ENCODE peak calls at places on chromosomes 2 and 18, in nine cellular contexts. I, W, F, J, Q, E, Y, G and A are unnamed samples.

GRCh38 chr2:11187083-11187619 is 31.9 kb downstream of the SLC66A3 start:
- DNase-seq in Y (no peak), W (no peak), E (no peak), Q (no peak), I (peak; percentile 17), G (no peak), F (no peak), J (no peak), A (no peak)

GRCh38 chr18:75864816-75865215 is 437.3 kb upstream of the SMIM21 start:
- DNase-seq in Y (no peak), I (no peak), E (no peak), G (no peak), J (no peak), Q (no peak), F (no peak), W (no peak), A (no peak)

GRCh38 chr2:25473758-25474335 is 132.1 kb upstream of the DNMT3A start:
- DNase-seq in E (peak; percentile 17), F (no peak), W (no peak), G (no peak), Y (no peak), J (no peak), Q (no peak), I (no peak), A (no peak)

GRCh38 chr18:58615150-58616132 is 13.4 kb downstream of the ALPK2 start:
- DNase-seq in Q (peak; percentile 37), I (peak; percentile 46), G (no peak), J (peak; percentile 14), F (no peak), W (no peak), E (no peak), Y (peak; percentile 20), A (no peak)

GRCh38 chr18:28044036-28044435 is 132.9 kb downstream of the CDH2 start:
- DNase-seq in E (no peak), J (no peak), F (no peak), Q (no peak), I (no peak), Y (no peak), G (no peak), W (no peak), A (no peak)

GRCh38 chr2:206160124-206160806 is 570 bp downstream of the EEF1B2 start:
- DNase-seq in J (no peak), W (no peak), I (no peak), G (no peak), F (peak; percentile 68), E (no peak), Y (no peak), Q (no peak), A (no peak)

GRCh38 chr2:26757873-26758789 is 6.0 kb upstream of the SLC35F6 start:
- DNase-seq in Q (no peak), W (peak; percentile 60), E (peak; percentile 62), Y (peak; percentile 51), F (no peak), G (peak; percentile 70), I (peak; percentile 98), J (no peak), A (peak; percentile 54)

GRCh38 chr2:12502759-12503158 is 214.0 kb upstream of the TRIB2 start:
- DNase-seq in G (no peak), W (no peak), J (no peak), Q (no peak), E (no peak), Y (no peak), F (no peak), I (no peak), A (no peak)

DNA sequence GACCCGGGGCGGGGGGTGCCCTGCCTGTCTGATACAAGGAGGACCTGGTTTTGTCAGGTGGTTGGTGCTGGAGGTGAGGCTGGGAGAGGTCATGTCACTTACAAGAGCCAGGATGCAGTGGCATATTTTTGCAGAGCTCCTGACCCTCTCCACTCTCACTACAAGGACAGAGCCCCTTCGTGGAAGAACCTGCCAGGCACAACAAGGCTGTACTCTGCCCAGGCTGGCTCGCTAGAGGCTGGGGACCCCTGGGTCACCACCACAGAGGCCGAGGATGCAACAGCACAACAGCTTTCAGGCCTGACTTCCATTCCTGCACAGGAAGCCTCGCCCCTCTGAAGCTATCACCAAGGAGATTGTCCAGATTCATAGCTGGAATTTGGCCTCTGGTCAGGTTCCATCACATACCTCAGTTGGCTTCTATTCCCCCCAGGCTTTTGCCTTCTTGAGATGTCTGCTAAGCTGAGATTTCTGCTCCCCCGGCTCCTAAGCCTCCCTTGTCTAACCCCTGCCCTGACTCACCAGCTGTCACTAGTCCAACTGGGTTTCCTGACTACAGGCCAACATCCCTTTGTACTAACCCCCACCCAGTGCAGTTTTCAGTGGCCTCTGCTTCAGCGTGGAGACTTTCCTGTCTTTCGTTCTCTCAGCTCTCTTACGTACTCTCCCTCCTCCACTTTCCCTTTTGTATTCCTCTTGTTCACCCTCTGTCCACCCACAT is 132.5 kb upstream of the EPAS1 start:
- DNase-seq in E (peak; percentile 89), Y (peak; percentile 72), Q (no peak), G (peak; percentile 91), I (peak; percentile 76), F (no peak), J (no peak), W (peak; percentile 89), A (no peak)
- H3K27ac ChIP-seq in E (peak overlapping the region; percentile 59), Y (peak overlapping the region; percentile 1), Q (no peak overlapping the region), G (peak overlapping the region; percentile 89), I (peak overlapping the region; percentile 10), F (no peak overlapping the region), J (no peak overlapping the region), W (peak overlapping the region; percentile 66), A (no peak overlapping the region)

GRCh38 chr2:88852753-88853402 is 161.4 kb downstream of the RPIA start:
- DNase-seq in G (no peak), J (no peak), Q (no peak), I (no peak), F (no peak), W (no peak), Y (no peak), E (no peak), A (no peak)

GRCh38 chr2:88855620-88856408 is 164.3 kb downstream of the RPIA start:
- DNase-seq in Q (no peak), J (no peak), F (no peak), G (no peak), W (no peak), Y (no peak), E (no peak), I (no peak), A (no peak)

GRCh38 chr2:88853403-88853790 is 161.9 kb downstream of the RPIA start:
- DNase-seq in Q (no peak), F (no peak), G (no peak), E (no peak), I (no peak), J (no peak), W (no peak), Y (no peak), A (no peak)

GRCh38 chr2:88856409-88857135 is 165.1 kb downstream of the RPIA start:
- DNase-seq in E (no peak), W (no peak), G (no peak), Q (no peak), J (no peak), F (no peak), Y (no peak), I (no peak), A (no peak)

GRCh38 chr2:88854528-88854927 is 163.1 kb downstream of the RPIA start:
- DNase-seq in J (no peak), W (no peak), F (no peak), Y (no peak), E (no peak), Q (no peak), G (no peak), I (no peak), A (no peak)
- H3K4me3 ChIP-seq in J (no peak overlapping the region), W (no peak overlapping the region), F (no peak overlapping the region), Y (no peak overlapping the region), E (no peak overlapping the region), Q (no peak overlapping the region), G (no peak overlapping the region), I (no peak overlapping the region), A (no peak overlapping the region)

GRCh38 chr2:46922606-46923005 is 7.0 kb upstream of the MCFD2 start:
- DNase-seq in W (no peak), E (no peak), F (no peak), J (no peak), Y (no peak), G (no peak), I (no peak), Q (no peak), A (no peak)

GRCh38 chr2:46924608-46925007 is 9.0 kb upstream of the MCFD2 start:
- DNase-seq in G (no peak), F (no peak), I (no peak), J (no peak), Y (no peak), Q (no peak), W (no peak), E (no peak), A (no peak)

GRCh38 chr2:46924038-46924437 is 8.4 kb upstream of the MCFD2 start:
- DNase-seq in I (no peak), Q (no peak), W (no peak), F (no peak), E (no peak), J (no peak), G (no peak), Y (no peak), A (no peak)

GRCh38 chr2:46923011-46923669 is 7.5 kb upstream of the MCFD2 start:
- DNase-seq in E (no peak), I (peak; percentile 57), G (no peak), Q (no peak), J (no peak), Y (peak; percentile 46), F (no peak), W (no peak), A (no peak)

GRCh38 chr2:46922049-46922448 is 6.4 kb upstream of the MCFD2 start:
- DNase-seq in Q (no peak), Y (no peak), E (no peak), W (no peak), F (no peak), J (no peak), G (no peak), I (no peak), A (no peak)
- H3K4me1 ChIP-seq in Q (peaks cover 10% of the 10 kb centered on the region), Y (no peaks in the 10 kb centered on the region), E (peaks cover 5% of the 10 kb centered on the region), W (peaks cover under 1% of the 10 kb centered on the region), F (peaks cover 17% of the 10 kb centered on the region), J (peaks cover 21% of the 10 kb centered on the region), G (peaks cover 23% of the 10 kb centered on the region), I (peaks cover 9% of the 10 kb centered on the region), A (peaks cover 2% of the 10 kb centered on the region)

GRCh38 chr2:238941262-238941792 is 93.4 kb downstream of the TWIST2 start:
- DNase-seq in E (no peak), G (no peak), W (peak; percentile 14), F (no peak), J (no peak), I (no peak), Y (peak; percentile 12), Q (no peak), A (no peak)

GRCh38 chr2:238945433-238946150 is 97.7 kb downstream of the TWIST2 start:
- DNase-seq in E (peak; percentile 36), Y (peak; percentile 50), J (no peak), G (peak; percentile 22), I (no peak), Q (no peak), W (peak; percentile 42), F (peak; percentile 16), A (no peak)

GRCh38 chr2:238940806-238941205 is 92.9 kb downstream of the TWIST2 start:
- DNase-seq in J (no peak), W (peak; percentile 8), Y (peak; percentile 15), E (no peak), F (no peak), G (no peak), Q (no peak), I (no peak), A (no peak)

GRCh38 chr2:238942080-238942761 is 94.3 kb downstream of the TWIST2 start:
- DNase-seq in J (no peak), Q (no peak), G (no peak), Y (peak; percentile 15), E (no peak), W (peak; percentile 23), F (no peak), I (no peak), A (no peak)

GRCh38 chr2:238942941-238943715 is 95.2 kb downstream of the TWIST2 start:
- DNase-seq in Q (no peak), I (no peak), J (no peak), Y (no peak), E (no peak), G (no peak), F (no peak), W (peak; percentile 8), A (no peak)
- H3K27ac ChIP-seq in Q (no peak overlapping the region), I (no peak overlapping the region), J (no peak overlapping the region), Y (no peak overlapping the region), E (no peak overlapping the region), G (no peak overlapping the region), F (no peak overlapping the region), W (no peak overlapping the region), A (no peak overlapping the region)